ENCODE peak calls at places on chromosomes 3 and 15, in four cellular contexts. One of them, this sample, is unnamed.

GRCh38 chr3:65979152-65979551 is 59.6 kb downstream of the MAGI1 start:
- DNase-seq in ovary: no peak
- DNase-seq in GM13977: no peak
- DNase-seq in psoas muscle: no peak
- DNase-seq in this sample: no peak

GRCh38 chr3:72347819-72348319 is 500.4 kb downstream of the SHQ1 start:
- DNase-seq in ovary: no peak
- DNase-seq in psoas muscle: peak
- DNase-seq in GM13977: no peak
- DNase-seq in this sample: no peak

GRCh38 chr15:34154725-34155204 is 52.9 kb downstream of the PGBD4 start:
- DNase-seq in GM13977: no peak
- DNase-seq in ovary: no peak
- DNase-seq in psoas muscle: no peak
- DNase-seq in this sample: no peak

GRCh38 chr3:48222616-48223513 is at the start of gene CAMP:
- DNase-seq in GM13977: peak
- DNase-seq in psoas muscle: peak
- DNase-seq in ovary: no peak
- DNase-seq in this sample: no peak

GRCh38 chr3:67981077-67981476 is 326.7 kb upstream of the SUCLG2 start:
- DNase-seq in psoas muscle: no peak
- DNase-seq in ovary: no peak
- DNase-seq in GM13977: no peak
- DNase-seq in this sample: no peak

GRCh38 chr15:94411279-94411678 is 179.9 kb downstream of the MCTP2 start:
- DNase-seq in GM13977: no peak
- DNase-seq in ovary: no peak
- DNase-seq in psoas muscle: no peak
- DNase-seq in this sample: no peak

GRCh38 chr3:50288387-50289007 is 3.7 kb downstream of the IFRD2 start:
- DNase-seq in psoas muscle: peak
- DNase-seq in GM13977: no peak
- DNase-seq in ovary: no peak
- DNase-seq in this sample: no peak

GRCh38 chr3:16240229-16241023 is 24.3 kb downstream of the DPH3 start:
- DNase-seq in ovary: no peak
- DNase-seq in psoas muscle: no peak
- DNase-seq in GM13977: no peak
- DNase-seq in this sample: no peak

GRCh38 chr3:120182613-120183524 is 88.6 kb upstream of the GSK3B start:
- DNase-seq in ovary: no peak
- DNase-seq in psoas muscle: no peak
- DNase-seq in GM13977: peak
- DNase-seq in this sample: no peak

GRCh38 chr15:41993447-41994170 is 21.3 kb upstream of the EHD4 start:
- DNase-seq in GM13977: no peak
- DNase-seq in psoas muscle: peak
- DNase-seq in ovary: no peak
- DNase-seq in this sample: no peak

GRCh38 chr3:172378439-172378838 is 69.8 kb downstream of the GHSR start:
- DNase-seq in psoas muscle: no peak
- DNase-seq in ovary: no peak
- DNase-seq in GM13977: no peak
- DNase-seq in this sample: no peak

GRCh38 chr15:87829651-87830050 is 426.9 kb downstream of the NTRK3 start:
- DNase-seq in psoas muscle: peak
- DNase-seq in GM13977: no peak
- DNase-seq in ovary: no peak
- DNase-seq in this sample: no peak

GRCh38 chr3:141546586-141546985 is 59.8 kb downstream of the RASA2 start:
- DNase-seq in GM13977: no peak
- DNase-seq in ovary: no peak
- DNase-seq in psoas muscle: no peak
- DNase-seq in this sample: no peak

GRCh38 chr3:41808152-41808551 is 153.8 kb downstream of the ULK4 start:
- DNase-seq in ovary: no peak
- DNase-seq in psoas muscle: no peak
- DNase-seq in GM13977: no peak
- DNase-seq in this sample: no peak

GRCh38 chr15:69185706-69186105 is 25.3 kb downstream of the GLCE start:
- DNase-seq in psoas muscle: no peak
- DNase-seq in ovary: no peak
- DNase-seq in GM13977: no peak
- DNase-seq in this sample: no peak

GRCh38 chr3:25426408-25426807 is 1.7 kb upstream of the RARB start:
- DNase-seq in GM13977: no peak
- DNase-seq in psoas muscle: no peak
- DNase-seq in ovary: no peak
- DNase-seq in this sample: no peak

GRCh38 chr3:198112031-198112430 is 152.0 kb downstream of the LMLN start:
- DNase-seq in psoas muscle: no peak
- DNase-seq in ovary: no peak
- DNase-seq in GM13977: no peak
- DNase-seq in this sample: no peak

GRCh38 chr3:157064402-157064801 is 95.5 kb downstream of the CCNL1 start:
- DNase-seq in ovary: no peak
- DNase-seq in psoas muscle: no peak
- DNase-seq in GM13977: no peak
- DNase-seq in this sample: no peak

GRCh38 chr3:110589381-110589780 is 482.2 kb upstream of the NECTIN3 start:
- DNase-seq in psoas muscle: no peak
- DNase-seq in GM13977: no peak
- DNase-seq in ovary: no peak
- DNase-seq in this sample: no peak

GRCh38 chr3:57127849-57128566 is 37.1 kb downstream of the IL17RD start:
- DNase-seq in psoas muscle: no peak
- DNase-seq in ovary: no peak
- DNase-seq in GM13977: no peak
- DNase-seq in this sample: no peak

GRCh38 chr3:123564056-123564455 is 20.8 kb downstream of the HACD2 start:
- DNase-seq in psoas muscle: no peak
- DNase-seq in GM13977: no peak
- DNase-seq in ovary: no peak
- DNase-seq in this sample: no peak

GRCh38 chr3:33035596-33035995 is 61.4 kb downstream of the GLB1 start:
- DNase-seq in GM13977: no peak
- DNase-seq in psoas muscle: no peak
- DNase-seq in ovary: no peak
- DNase-seq in this sample: no peak

GRCh38 chr3:39264053-39264452 is 15.8 kb downstream of the CX3CR1 start:
- DNase-seq in ovary: no peak
- DNase-seq in psoas muscle: no peak
- DNase-seq in GM13977: no peak
- DNase-seq in this sample: no peak

GRCh38 chr3:58973796-58974195 is 76.0 kb downstream of the CFAP20DC start:
- DNase-seq in ovary: no peak
- DNase-seq in GM13977: no peak
- DNase-seq in psoas muscle: no peak
- DNase-seq in this sample: no peak

GRCh38 chr15:64847876-64848716 is 6.4 kb downstream of the PLEKHO2 start:
- DNase-seq in ovary: no peak
- DNase-seq in GM13977: no peak
- DNase-seq in psoas muscle: no peak
- DNase-seq in this sample: no peak

GRCh38 chr15:43702174-43702573 is 8.5 kb downstream of the CKMT1A start:
- DNase-seq in GM13977: no peak
- DNase-seq in ovary: no peak
- DNase-seq in psoas muscle: no peak
- DNase-seq in this sample: no peak

GRCh38 chr15:71572452-71573053 is 237.8 kb upstream of the NR2E3 start:
- DNase-seq in psoas muscle: no peak
- DNase-seq in ovary: no peak
- DNase-seq in GM13977: no peak
- DNase-seq in this sample: no peak

GRCh38 chr15:99635794-99636193 is 70.0 kb downstream of the MEF2A start:
- DNase-seq in GM13977: no peak
- DNase-seq in ovary: no peak
- DNase-seq in psoas muscle: no peak
- DNase-seq in this sample: no peak

GRCh38 chr3:119098620-119099222 is 47.2 kb upstream of the TEX55 start:
- DNase-seq in psoas muscle: no peak
- DNase-seq in GM13977: peak
- DNase-seq in ovary: no peak
- DNase-seq in this sample: no peak

GRCh38 chr3:178584722-178585121 is 48.5 kb downstream of the KCNMB2 start:
- DNase-seq in ovary: no peak
- DNase-seq in psoas muscle: no peak
- DNase-seq in GM13977: no peak
- DNase-seq in this sample: no peak

GRCh38 chr3:94101860-94102259 is 39.0 kb downstream of the NSUN3 start:
- DNase-seq in ovary: no peak
- DNase-seq in GM13977: no peak
- DNase-seq in psoas muscle: no peak
- DNase-seq in this sample: no peak

GRCh38 chr3:194112120-194113106 is 23.5 kb upstream of the HES1 start:
- DNase-seq in GM13977: no peak
- DNase-seq in ovary: no peak
- DNase-seq in psoas muscle: no peak
- DNase-seq in this sample: no peak

GRCh38 chr3:46690798-46691197 is 2.7 kb downstream of the ALS2CL start:
- DNase-seq in ovary: no peak
- DNase-seq in GM13977: no peak
- DNase-seq in psoas muscle: no peak
- DNase-seq in this sample: no peak

GRCh38 chr3:47283193-47283537 is 421 bp downstream of the KLHL18 start:
- DNase-seq in GM13977: no peak
- DNase-seq in psoas muscle: peak
- DNase-seq in ovary: no peak
- DNase-seq in this sample: no peak

GRCh38 chr15:39936187-39936586 is 2.3 kb downstream of the EIF2AK4 start:
- DNase-seq in GM13977: no peak
- DNase-seq in psoas muscle: no peak
- DNase-seq in ovary: no peak
- DNase-seq in this sample: no peak

DNA sequence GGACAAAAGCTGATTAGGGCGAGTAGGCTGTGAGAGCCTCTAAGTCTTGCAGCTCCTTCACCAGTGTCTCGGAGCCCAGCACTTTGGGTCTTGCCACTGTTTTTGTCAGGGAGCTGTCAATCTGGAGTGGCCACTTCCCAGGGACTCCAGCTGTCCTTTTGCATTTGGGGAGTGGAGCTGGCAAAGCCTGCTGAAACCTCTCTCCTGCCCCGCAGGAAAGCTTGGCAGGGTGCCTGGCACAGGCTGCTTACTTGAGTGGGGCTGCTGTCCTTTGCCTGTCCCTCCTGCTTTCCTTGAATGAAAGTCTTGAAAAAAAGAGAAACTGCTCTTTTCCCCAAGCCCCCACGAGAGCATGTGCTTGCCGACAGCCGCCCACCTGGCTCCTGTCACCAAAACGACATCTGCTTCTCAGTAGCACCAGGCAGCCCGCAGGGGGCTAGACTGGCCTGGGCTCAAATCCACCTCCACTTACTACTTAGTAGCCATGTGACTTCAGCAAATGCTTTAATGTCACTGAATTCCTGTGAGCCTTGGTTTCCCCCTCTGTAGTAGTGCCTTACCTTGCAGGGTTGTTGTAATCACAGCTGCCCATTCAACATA is 13.7 kb downstream of the USP13 start:
- DNase-seq in GM13977: no peak
- DNase-seq in psoas muscle: peak
- DNase-seq in ovary: peak
- DNase-seq in this sample: no peak
- TF ChIP-seq CTCF in GM13977: no peak
- TF ChIP-seq CTCF in psoas muscle: peak
- TF ChIP-seq CTCF in ovary: no peak
- TF ChIP-seq CTCF in this sample: no peak

DNA sequence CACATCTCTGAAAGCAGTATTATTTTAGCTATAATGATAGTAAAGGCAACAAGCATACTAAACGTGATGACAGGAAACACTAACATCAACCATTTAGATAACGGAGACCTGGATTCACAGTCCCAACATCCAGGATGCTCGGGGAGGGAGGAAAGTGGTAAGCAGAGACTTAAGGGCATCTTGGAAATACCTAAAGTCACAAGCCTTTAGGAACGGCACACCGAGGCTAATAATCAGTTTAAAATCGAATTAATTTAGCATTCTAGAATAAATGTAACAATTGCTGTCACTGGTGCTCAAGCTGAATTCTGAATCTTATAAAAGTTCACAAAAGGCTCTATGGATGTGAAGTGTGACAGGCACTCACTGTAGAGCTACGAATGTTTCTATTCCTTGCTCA is 1.3 kb downstream of the CD47 start:
- DNase-seq in GM13977: no peak
- DNase-seq in psoas muscle: no peak
- DNase-seq in ovary: no peak
- DNase-seq in this sample: no peak
- TF ChIP-seq CTCF in GM13977: no peak
- TF ChIP-seq CTCF in psoas muscle: no peak
- TF ChIP-seq CTCF in ovary: no peak
- TF ChIP-seq CTCF in this sample: no peak

DNA sequence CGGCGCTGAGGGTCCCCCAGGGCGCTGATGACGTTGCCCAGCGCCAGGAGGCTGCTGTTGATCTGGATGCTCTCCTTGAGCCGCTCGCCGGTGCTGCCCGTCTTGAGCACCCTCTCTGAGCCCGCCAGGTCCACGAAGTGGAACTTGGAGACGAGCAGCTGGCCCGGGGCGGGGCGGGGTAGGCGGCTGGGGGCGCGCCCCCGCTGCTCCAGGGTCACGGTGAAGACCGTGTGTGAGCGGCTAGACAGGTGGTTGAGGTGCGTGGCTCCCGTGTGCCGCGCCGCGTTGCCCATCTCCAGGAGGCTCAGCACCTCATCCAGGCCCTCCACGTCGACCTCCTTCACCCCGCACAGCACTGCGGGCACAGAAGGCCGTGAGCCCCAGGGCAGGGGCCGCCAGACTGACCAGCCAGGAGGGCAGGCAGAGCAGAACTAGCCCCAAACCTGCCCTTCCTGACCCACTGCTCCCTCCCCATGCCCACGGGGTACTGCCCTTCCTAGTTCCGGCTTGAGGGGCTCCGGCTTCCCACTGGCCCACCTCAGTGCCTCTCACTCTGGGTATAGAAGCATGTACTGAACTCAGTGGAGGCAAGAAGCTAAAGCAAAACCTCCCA is 6.1 kb downstream of the KIF7 start:
- DNase-seq in GM13977: no peak
- DNase-seq in ovary: no peak
- DNase-seq in psoas muscle: no peak
- DNase-seq in this sample: no peak
- TF ChIP-seq CTCF in GM13977: no peak
- TF ChIP-seq CTCF in ovary: no peak
- TF ChIP-seq CTCF in psoas muscle: no peak
- TF ChIP-seq CTCF in this sample: no peak

GRCh38 chr3:5217824-5218595 is 30.5 kb downstream of the EDEM1 start:
- DNase-seq in GM13977: no peak
- DNase-seq in ovary: peak
- DNase-seq in psoas muscle: no peak
- DNase-seq in this sample: no peak

GRCh38 chr3:5218815-5219214 is 31.3 kb downstream of the EDEM1 start:
- DNase-seq in ovary: no peak
- DNase-seq in GM13977: no peak
- DNase-seq in psoas muscle: no peak
- DNase-seq in this sample: no peak

GRCh38 chr3:5220667-5221431 is 33.3 kb downstream of the EDEM1 start:
- DNase-seq in GM13977: no peak
- DNase-seq in ovary: no peak
- DNase-seq in psoas muscle: no peak
- DNase-seq in this sample: no peak

GRCh38 chr3:5220193-5220592 is 32.7 kb downstream of the EDEM1 start:
- DNase-seq in psoas muscle: no peak
- DNase-seq in ovary: no peak
- DNase-seq in GM13977: no peak
- DNase-seq in this sample: no peak

GRCh38 chr3:5219216-5219615 is 31.7 kb downstream of the EDEM1 start:
- DNase-seq in psoas muscle: no peak
- DNase-seq in ovary: no peak
- DNase-seq in GM13977: no peak
- DNase-seq in this sample: no peak
- TF ChIP-seq CTCF in psoas muscle: no peak
- TF ChIP-seq CTCF in ovary: no peak
- TF ChIP-seq CTCF in GM13977: no peak
- TF ChIP-seq CTCF in this sample: no peak